ENCODE peak calls at places on chromosomes 6 and 20, in four cellular contexts. M is psoas muscle, S is GM23248, R is mesenchymal stem cell. X is an unnamed sample. For H3K36me3, the result is how much of the 10 kb centered on the place peaks cover.

GRCh38 chr20:6576721-6577120 is 190.8 kb upstream of the BMP2 start:
- DNase-seq in M (no peak), S (peak), R (no peak), X (no peak)

GRCh38 chr20:3714092-3714491 is 1.7 kb upstream of the SIGLEC1 start:
- DNase-seq in R (no peak), S (no peak), M (peak), X (no peak)

GRCh38 chr6:109978174-109979032 is at the start of gene GPR6:
- DNase-seq in R (peak), M (peak), S (peak), X (peak)

GRCh38 chr20:20731945-20732296 is 19.5 kb upstream of the RALGAPA2 start:
- DNase-seq in R (no peak), M (no peak), S (peak), X (no peak)

GRCh38 chr6:37691904-37692806 is 5.5 kb downstream of the MDGA1 start:
- DNase-seq in R (peak), M (peak), S (peak), X (peak)

GRCh38 chr6:25498510-25498909 is 153.5 kb upstream of the SCGN start:
- DNase-seq in M (no peak), S (no peak), R (no peak), X (no peak)

GRCh38 chr6:25193147-25193864 is 85.9 kb upstream of the CARMIL1 start:
- DNase-seq in M (no peak), S (peak), R (peak), X (peak)

GRCh38 chr6:113489946-113490345 is 367.2 kb upstream of the MARCKS start:
- DNase-seq in S (peak), M (no peak), R (no peak), X (no peak)

GRCh38 chr6:11983306-11983705 is 28.8 kb upstream of the HIVEP1 start:
- DNase-seq in S (no peak), M (no peak), R (no peak), X (no peak)

GRCh38 chr6:7085911-7086310 is 21.9 kb upstream of the RREB1 start:
- DNase-seq in M (peak), S (peak), R (peak), X (peak)

GRCh38 chr20:55782861-55783260 is 222.5 kb downstream of the CBLN4 start:
- DNase-seq in R (no peak), M (no peak), S (no peak), X (no peak)

GRCh38 chr20:50558483-50558925 is 48.3 kb downstream of the PTPN1 start:
- DNase-seq in S (peak), M (no peak), R (peak), X (no peak)

GRCh38 chr6:137860394-137861005 is 6.6 kb upstream of the TNFAIP3 start:
- DNase-seq in S (no peak), R (no peak), M (no peak), X (no peak)

DNA sequence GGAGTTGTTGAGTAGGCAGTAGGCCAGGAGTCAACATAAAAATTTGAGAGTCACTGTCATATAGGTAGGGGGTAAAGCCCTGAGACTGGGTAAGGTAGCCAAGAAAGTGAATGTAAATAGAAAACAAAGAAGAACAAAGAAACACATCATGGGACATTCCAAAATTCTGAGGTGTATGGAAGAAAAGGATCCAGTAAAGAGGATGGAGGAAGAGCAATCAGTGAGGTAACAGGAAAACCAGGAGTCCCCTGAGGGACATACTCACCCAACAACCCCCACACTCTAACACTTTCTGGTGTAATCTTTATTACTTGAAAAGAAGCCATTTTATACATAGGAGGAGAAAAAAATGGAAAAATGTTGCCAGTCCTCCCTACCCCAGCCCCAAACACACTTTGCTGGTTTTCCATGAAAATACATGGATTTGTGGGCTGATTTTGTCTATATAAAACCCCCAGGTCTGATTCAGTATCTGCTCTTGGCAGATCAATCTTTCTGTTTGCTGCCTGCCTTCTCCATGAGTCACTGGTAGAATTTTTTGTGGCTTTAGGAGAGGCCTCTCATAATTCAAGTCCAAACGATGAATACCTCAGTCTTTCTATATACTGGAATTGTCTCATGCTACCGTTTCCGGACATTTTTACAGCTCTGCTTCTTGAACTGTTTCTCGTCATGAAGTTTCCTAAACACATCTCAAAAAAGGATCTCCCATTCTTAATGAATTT is 271.4 kb upstream of the MAN1A1 start:
- DNase-seq in M (no peak), S (peak), R (peak), X (no peak)
- H3K4me3 ChIP-seq in M (no peak), S (no peak), R (peak), X (no peak)

GRCh38 chr6:43220439-43220951 is 8.8 kb downstream of the DNPH1 start:
- DNase-seq in R (no peak), M (peak), S (no peak), X (no peak)
- H3K36me3 ChIP-seq in R (half or more), M (half or more), S (under half), X (under half)

GRCh38 chr6:87155272-87155919 is at the start of gene ZNF292:
- DNase-seq in M (peak), R (peak), S (peak), X (peak)

GRCh38 chr6:87154641-87155271 is 609 bp upstream of the ZNF292 start:
- DNase-seq in R (peak), S (peak), M (no peak), X (no peak)

GRCh38 chr6:87152528-87152950 is 2.8 kb upstream of the ZNF292 start:
- DNase-seq in R (no peak), M (no peak), S (no peak), X (no peak)

GRCh38 chr6:87151786-87152527 is 3.4 kb upstream of the ZNF292 start:
- DNase-seq in S (peak), M (peak), R (peak), X (peak)

GRCh38 chr6:87151471-87151785 is 3.9 kb upstream of the ZNF292 start:
- DNase-seq in S (no peak), R (no peak), M (no peak), X (no peak)
- H3K4me3 ChIP-seq in S (peak), R (peak), M (peak), X (peak)

GRCh38 chr6:166508726-166509125 is 77.8 kb downstream of the RAMACL start:
- DNase-seq in S (no peak), R (no peak), M (no peak), X (no peak)
- H3K36me3 ChIP-seq in S (under half), R (under half), M (under half), X (under half)

GRCh38 chr20:42093542-42094440 is 475.6 kb upstream of the CHD6 start:
- DNase-seq in M (no peak), R (no peak), S (no peak), X (no peak)
- H3K4me3 ChIP-seq in M (no peak), R (no peak), S (no peak), X (no peak)

X was measured in thyroid gland.